ENCODE peak calls at places on chromosomes 1 and 21, in ten cellular contexts. One of them, this sample, is unnamed.

GRCh38 chr21:42850866-42851391 is 28.4 kb downstream of the WDR4 start:
- DNase-seq in EL: peak; percentile 12
- DNase-seq in left kidney: no peak
- DNase-seq in HFFc6: no peak
- DNase-seq in NCI-H460: no peak
- DNase-seq in NCI-H2081: no peak
- DNase-seq in activated CD4-positive, alpha-beta T cell treated with anti-CD3 and anti-CD28 coated beads for 4 hours: peak; percentile 25
- DNase-seq in posterior cingulate gyrus: no peak
- DNase-seq in fibroblast of gingiva: no peak
- DNase-seq in GM13977: peak; percentile 63
- DNase-seq in this sample: no peak

GRCh38 chr1:65164633-65165032 is 16.6 kb downstream of the AK4 start:
- DNase-seq in HFFc6: no peak
- DNase-seq in fibroblast of gingiva: peak; percentile 79
- DNase-seq in posterior cingulate gyrus: no peak
- DNase-seq in left kidney: no peak
- DNase-seq in activated CD4-positive, alpha-beta T cell treated with anti-CD3 and anti-CD28 coated beads for 4 hours: no peak
- DNase-seq in GM13977: no peak
- DNase-seq in NCI-H2081: no peak
- DNase-seq in NCI-H460: no peak
- DNase-seq in EL: no peak
- DNase-seq in this sample: no peak

GRCh38 chr1:83508485-83509151 is 490.3 kb downstream of the TTLL7 start:
- DNase-seq in activated CD4-positive, alpha-beta T cell treated with anti-CD3 and anti-CD28 coated beads for 4 hours: peak; percentile 34
- DNase-seq in GM13977: peak; percentile 17
- DNase-seq in EL: peak; percentile 21
- DNase-seq in fibroblast of gingiva: peak; percentile 99
- DNase-seq in NCI-H2081: no peak
- DNase-seq in posterior cingulate gyrus: no peak
- DNase-seq in HFFc6: no peak
- DNase-seq in left kidney: peak; percentile 42
- DNase-seq in NCI-H460: no peak
- DNase-seq in this sample: peak; percentile 37

GRCh38 chr1:184621262-184621661 is 133.4 kb downstream of the EDEM3 start:
- DNase-seq in EL: no peak
- DNase-seq in fibroblast of gingiva: peak; percentile 89
- DNase-seq in NCI-H2081: peak; percentile 49
- DNase-seq in left kidney: no peak
- DNase-seq in GM13977: no peak
- DNase-seq in HFFc6: no peak
- DNase-seq in activated CD4-positive, alpha-beta T cell treated with anti-CD3 and anti-CD28 coated beads for 4 hours: no peak
- DNase-seq in NCI-H460: no peak
- DNase-seq in posterior cingulate gyrus: no peak
- DNase-seq in this sample: no peak

GRCh38 chr1:237040823-237041222 is 1.2 kb upstream of the RYR2 start:
- DNase-seq in EL: no peak
- DNase-seq in NCI-H2081: no peak
- DNase-seq in activated CD4-positive, alpha-beta T cell treated with anti-CD3 and anti-CD28 coated beads for 4 hours: no peak
- DNase-seq in fibroblast of gingiva: no peak
- DNase-seq in NCI-H460: no peak
- DNase-seq in left kidney: no peak
- DNase-seq in posterior cingulate gyrus: no peak
- DNase-seq in GM13977: no peak
- DNase-seq in HFFc6: no peak
- DNase-seq in this sample: no peak

GRCh38 chr1:17089496-17089895 is 29.8 kb downstream of the PADI2 start:
- DNase-seq in activated CD4-positive, alpha-beta T cell treated with anti-CD3 and anti-CD28 coated beads for 4 hours: no peak
- DNase-seq in posterior cingulate gyrus: peak; percentile 80
- DNase-seq in NCI-H2081: no peak
- DNase-seq in NCI-H460: no peak
- DNase-seq in left kidney: no peak
- DNase-seq in fibroblast of gingiva: no peak
- DNase-seq in GM13977: no peak
- DNase-seq in HFFc6: no peak
- DNase-seq in EL: no peak
- DNase-seq in this sample: peak; percentile 98

GRCh38 chr1:201019321-201019977 is 4.1 kb downstream of the KIF21B start:
- DNase-seq in NCI-H2081: no peak
- DNase-seq in HFFc6: no peak
- DNase-seq in posterior cingulate gyrus: no peak
- DNase-seq in NCI-H460: peak; percentile 9
- DNase-seq in fibroblast of gingiva: no peak
- DNase-seq in activated CD4-positive, alpha-beta T cell treated with anti-CD3 and anti-CD28 coated beads for 4 hours: peak; percentile 87
- DNase-seq in GM13977: peak; percentile 92
- DNase-seq in left kidney: no peak
- DNase-seq in EL: peak; percentile 69
- DNase-seq in this sample: peak; percentile 55

GRCh38 chr1:170145691-170146676 is at the start of gene NTMT2:
- DNase-seq in fibroblast of gingiva: no peak
- DNase-seq in NCI-H460: no peak
- DNase-seq in GM13977: no peak
- DNase-seq in left kidney: no peak
- DNase-seq in EL: no peak
- DNase-seq in activated CD4-positive, alpha-beta T cell treated with anti-CD3 and anti-CD28 coated beads for 4 hours: no peak
- DNase-seq in NCI-H2081: peak; percentile 79
- DNase-seq in posterior cingulate gyrus: no peak
- DNase-seq in HFFc6: no peak
- DNase-seq in this sample: no peak

GRCh38 chr1:164907666-164908065 is 348.7 kb downstream of the PBX1 start:
- DNase-seq in GM13977: no peak
- DNase-seq in NCI-H2081: no peak
- DNase-seq in EL: no peak
- DNase-seq in fibroblast of gingiva: no peak
- DNase-seq in NCI-H460: no peak
- DNase-seq in posterior cingulate gyrus: no peak
- DNase-seq in left kidney: no peak
- DNase-seq in activated CD4-positive, alpha-beta T cell treated with anti-CD3 and anti-CD28 coated beads for 4 hours: no peak
- DNase-seq in HFFc6: no peak
- DNase-seq in this sample: no peak

GRCh38 chr1:219548386-219548785 is 64.5 kb downstream of the ZC3H11B start:
- DNase-seq in activated CD4-positive, alpha-beta T cell treated with anti-CD3 and anti-CD28 coated beads for 4 hours: no peak
- DNase-seq in posterior cingulate gyrus: no peak
- DNase-seq in fibroblast of gingiva: no peak
- DNase-seq in left kidney: no peak
- DNase-seq in HFFc6: no peak
- DNase-seq in NCI-H2081: no peak
- DNase-seq in GM13977: no peak
- DNase-seq in EL: no peak
- DNase-seq in NCI-H460: no peak
- DNase-seq in this sample: no peak

GRCh38 chr1:107787299-107787698 is 177.7 kb downstream of the VAV3 start:
- DNase-seq in activated CD4-positive, alpha-beta T cell treated with anti-CD3 and anti-CD28 coated beads for 4 hours: no peak
- DNase-seq in HFFc6: no peak
- DNase-seq in NCI-H460: no peak
- DNase-seq in EL: no peak
- DNase-seq in left kidney: no peak
- DNase-seq in GM13977: no peak
- DNase-seq in posterior cingulate gyrus: no peak
- DNase-seq in fibroblast of gingiva: no peak
- DNase-seq in NCI-H2081: peak; percentile 1
- DNase-seq in this sample: no peak

GRCh38 chr1:70503358-70503757 is 92.3 kb downstream of the CTH start:
- DNase-seq in posterior cingulate gyrus: no peak
- DNase-seq in NCI-H460: no peak
- DNase-seq in activated CD4-positive, alpha-beta T cell treated with anti-CD3 and anti-CD28 coated beads for 4 hours: no peak
- DNase-seq in EL: peak; percentile 56
- DNase-seq in left kidney: no peak
- DNase-seq in fibroblast of gingiva: peak; percentile 54
- DNase-seq in GM13977: no peak
- DNase-seq in HFFc6: peak; percentile 11
- DNase-seq in NCI-H2081: no peak
- DNase-seq in this sample: no peak

GRCh38 chr1:48767957-48768510 is 8.7 kb downstream of the BEND5 start:
- DNase-seq in left kidney: no peak
- DNase-seq in activated CD4-positive, alpha-beta T cell treated with anti-CD3 and anti-CD28 coated beads for 4 hours: no peak
- DNase-seq in NCI-H460: no peak
- DNase-seq in NCI-H2081: no peak
- DNase-seq in GM13977: no peak
- DNase-seq in fibroblast of gingiva: no peak
- DNase-seq in HFFc6: no peak
- DNase-seq in EL: no peak
- DNase-seq in posterior cingulate gyrus: no peak
- DNase-seq in this sample: no peak

GRCh38 chr1:209150114-209150513 is 433.4 kb upstream of the CAMK1G start:
- DNase-seq in GM13977: no peak
- DNase-seq in activated CD4-positive, alpha-beta T cell treated with anti-CD3 and anti-CD28 coated beads for 4 hours: no peak
- DNase-seq in NCI-H2081: no peak
- DNase-seq in HFFc6: no peak
- DNase-seq in left kidney: peak; percentile 92
- DNase-seq in fibroblast of gingiva: no peak
- DNase-seq in EL: peak; percentile 52
- DNase-seq in NCI-H460: peak; percentile 11
- DNase-seq in posterior cingulate gyrus: no peak
- DNase-seq in this sample: no peak

GRCh38 chr1:199029855-199030254 is 391.0 kb downstream of the PTPRC start:
- DNase-seq in NCI-H2081: no peak
- DNase-seq in NCI-H460: no peak
- DNase-seq in GM13977: no peak
- DNase-seq in fibroblast of gingiva: no peak
- DNase-seq in activated CD4-positive, alpha-beta T cell treated with anti-CD3 and anti-CD28 coated beads for 4 hours: no peak
- DNase-seq in left kidney: no peak
- DNase-seq in posterior cingulate gyrus: no peak
- DNase-seq in HFFc6: peak; percentile 79
- DNase-seq in EL: peak; percentile 33
- DNase-seq in this sample: no peak

GRCh38 chr1:227560393-227560792 is 3.0 kb upstream of the ZNF678 start:
- DNase-seq in GM13977: no peak
- DNase-seq in EL: no peak
- DNase-seq in left kidney: no peak
- DNase-seq in NCI-H2081: no peak
- DNase-seq in NCI-H460: no peak
- DNase-seq in fibroblast of gingiva: no peak
- DNase-seq in activated CD4-positive, alpha-beta T cell treated with anti-CD3 and anti-CD28 coated beads for 4 hours: no peak
- DNase-seq in HFFc6: no peak
- DNase-seq in posterior cingulate gyrus: no peak
- DNase-seq in this sample: no peak

GRCh38 chr21:27831821-27832569 is 865.1 kb upstream of the ADAMTS5 start:
- DNase-seq in activated CD4-positive, alpha-beta T cell treated with anti-CD3 and anti-CD28 coated beads for 4 hours: no peak
- DNase-seq in NCI-H2081: no peak
- DNase-seq in left kidney: no peak
- DNase-seq in NCI-H460: no peak
- DNase-seq in HFFc6: no peak
- DNase-seq in EL: peak; percentile 39
- DNase-seq in fibroblast of gingiva: peak; percentile 71
- DNase-seq in GM13977: no peak
- DNase-seq in posterior cingulate gyrus: no peak
- DNase-seq in this sample: no peak

GRCh38 chr1:4207183-4207582 is 307.1 kb upstream of the C1orf174 start:
- DNase-seq in NCI-H2081: no peak
- DNase-seq in NCI-H460: no peak
- DNase-seq in HFFc6: no peak
- DNase-seq in posterior cingulate gyrus: no peak
- DNase-seq in GM13977: no peak
- DNase-seq in EL: no peak
- DNase-seq in fibroblast of gingiva: no peak
- DNase-seq in left kidney: no peak
- DNase-seq in activated CD4-positive, alpha-beta T cell treated with anti-CD3 and anti-CD28 coated beads for 4 hours: no peak
- DNase-seq in this sample: no peak

GRCh38 chr1:7262611-7263010 is 477.4 kb downstream of the CAMTA1 start:
- DNase-seq in HFFc6: no peak
- DNase-seq in EL: no peak
- DNase-seq in NCI-H2081: peak; percentile 95
- DNase-seq in GM13977: no peak
- DNase-seq in fibroblast of gingiva: no peak
- DNase-seq in NCI-H460: no peak
- DNase-seq in activated CD4-positive, alpha-beta T cell treated with anti-CD3 and anti-CD28 coated beads for 4 hours: no peak
- DNase-seq in posterior cingulate gyrus: no peak
- DNase-seq in left kidney: no peak
- DNase-seq in this sample: no peak

GRCh38 chr1:55061000-55061705 is 21.8 kb downstream of the PCSK9 start:
- DNase-seq in NCI-H2081: no peak
- DNase-seq in fibroblast of gingiva: no peak
- DNase-seq in NCI-H460: no peak
- DNase-seq in HFFc6: no peak
- DNase-seq in posterior cingulate gyrus: no peak
- DNase-seq in GM13977: peak; percentile 4
- DNase-seq in activated CD4-positive, alpha-beta T cell treated with anti-CD3 and anti-CD28 coated beads for 4 hours: no peak
- DNase-seq in EL: no peak
- DNase-seq in left kidney: no peak
- DNase-seq in this sample: no peak

GRCh38 chr1:106233511-106233910 is 823.0 kb upstream of the PRMT6 start:
- DNase-seq in EL: no peak
- DNase-seq in activated CD4-positive, alpha-beta T cell treated with anti-CD3 and anti-CD28 coated beads for 4 hours: no peak
- DNase-seq in posterior cingulate gyrus: no peak
- DNase-seq in left kidney: no peak
- DNase-seq in HFFc6: no peak
- DNase-seq in NCI-H2081: no peak
- DNase-seq in GM13977: no peak
- DNase-seq in fibroblast of gingiva: no peak
- DNase-seq in NCI-H460: no peak
- DNase-seq in this sample: no peak

This sample was measured in pons.